ENCODE peak calls at places on chromosomes 7 and 10, in six cellular contexts. W is activated CD4-positive, CD25-positive, alpha-beta regulatory T cell; Z is WTC11; G is NCI-H460; F is NCI-H1105; V is ovary. H is an unnamed sample.

GRCh38 chr7:111771638-111772037 is 209.3 kb upstream of the IMMP2L start:
- DNase-seq in G (no peak), Z (no peak), F (no peak), W (no peak), V (no peak), H (no peak)

GRCh38 chr10:5079836-5080235 is 14.4 kb upstream of the AKR1C3 start:
- DNase-seq in Z (no peak), V (no peak), W (no peak), F (no peak), G (no peak), H (no peak)

GRCh38 chr10:12707461-12708185 is 293.9 kb downstream of the CCDC3 start:
- DNase-seq in G (no peak), F (no peak), W (no peak), V (peak), Z (peak), H (peak)

GRCh38 chr7:115851291-115851690 is 179.3 kb downstream of the TFEC start:
- DNase-seq in F (peak), W (no peak), V (no peak), Z (no peak), G (peak), H (peak)

GRCh38 chr7:139777304-139777890 is 401 bp downstream of the HIPK2 start:
- DNase-seq in V (peak), W (no peak), G (no peak), F (peak), Z (peak), H (no peak)

GRCh38 chr7:80488851-80489370 is 23.0 kb downstream of the GNAT3 start:
- DNase-seq in V (no peak), G (no peak), F (no peak), W (no peak), Z (no peak), H (no peak)

GRCh38 chr7:95001258-95001657 is 93.9 kb downstream of the PPP1R9A start:
- DNase-seq in V (no peak), Z (no peak), W (no peak), G (no peak), F (no peak), H (no peak)

GRCh38 chr10:89217057-89217990 is 10.2 kb upstream of the CH25H start:
- DNase-seq in V (peak), F (peak), G (peak), Z (peak), W (peak), H (peak)

GRCh38 chr10:121608669-121609190 is 10.5 kb upstream of the FGFR2 start:
- DNase-seq in G (peak), Z (peak), W (no peak), F (no peak), V (peak), H (no peak)

GRCh38 chr10:129605986-129606518 is 139.0 kb downstream of the MGMT start:
- DNase-seq in F (peak), Z (no peak), W (no peak), G (no peak), V (no peak), H (no peak)

GRCh38 chr7:22147113-22147512 is 201.4 kb upstream of the CDCA7L start:
- DNase-seq in G (no peak), F (no peak), V (no peak), Z (no peak), W (no peak), H (no peak)

GRCh38 chr7:137717811-137718271 is 128.9 kb downstream of the DGKI start:
- DNase-seq in F (no peak), Z (no peak), W (no peak), G (no peak), V (no peak), H (no peak)

GRCh38 chr7:2729043-2729892 is 41.3 kb downstream of the AMZ1 start:
- DNase-seq in W (no peak), G (no peak), V (peak), F (no peak), Z (peak), H (no peak)

GRCh38 chr10:28922127-28922526 is 244.8 kb downstream of the BAMBI start:
- DNase-seq in F (no peak), W (no peak), Z (no peak), G (no peak), V (no peak), H (no peak)

GRCh38 chr7:2515424-2516193 is 4.0 kb upstream of the LFNG start:
- DNase-seq in F (no peak), V (no peak), W (no peak), Z (no peak), G (no peak), H (no peak)